ENCODE peak calls at places on chromosome 17, in five cellular contexts. One of them, this sample, is unnamed.

GRCh38 chr17:61455754-61456681 is 3.8 kb downstream of the TBX4 start:
- DNase-seq in mucosa of descending colon: no peak
- DNase-seq in OCI-LY7: no peak
- DNase-seq in HFFc6: no peak
- DNase-seq in cardiac muscle cell: no peak
- DNase-seq in this sample: no peak

GRCh38 chr17:12637015-12637414 is 28.7 kb upstream of the MYOCD start:
- DNase-seq in mucosa of descending colon: no peak
- DNase-seq in OCI-LY7: no peak
- DNase-seq in HFFc6: peak; percentile 93
- DNase-seq in cardiac muscle cell: peak; percentile 35
- DNase-seq in this sample: peak; percentile 38

GRCh38 chr17:4545217-4545951 is 9.8 kb downstream of the MYBBP1A start:
- DNase-seq in mucosa of descending colon: no peak
- DNase-seq in OCI-LY7: no peak
- DNase-seq in HFFc6: no peak
- DNase-seq in cardiac muscle cell: no peak
- DNase-seq in this sample: no peak

GRCh38 chr17:72494576-72494975 is 373.8 kb downstream of the SOX9 start:
- DNase-seq in mucosa of descending colon: no peak
- DNase-seq in OCI-LY7: no peak
- DNase-seq in HFFc6: no peak
- DNase-seq in cardiac muscle cell: no peak
- DNase-seq in this sample: no peak

GRCh38 chr17:42672038-42672437 is 4.8 kb downstream of the PLEKHH3 start:
- DNase-seq in mucosa of descending colon: no peak
- DNase-seq in OCI-LY7: no peak
- DNase-seq in HFFc6: no peak
- DNase-seq in cardiac muscle cell: no peak
- DNase-seq in this sample: peak; percentile 55

GRCh38 chr17:81579821-81580321 is 27.7 kb upstream of the FAAP100 start:
- DNase-seq in mucosa of descending colon: no peak
- DNase-seq in OCI-LY7: no peak
- DNase-seq in HFFc6: peak; percentile 85
- DNase-seq in cardiac muscle cell: no peak
- DNase-seq in this sample: no peak

GRCh38 chr17:32490101-32490482 is 3.3 kb downstream of the CDK5R1 start:
- DNase-seq in mucosa of descending colon: no peak
- DNase-seq in OCI-LY7: no peak
- DNase-seq in HFFc6: no peak
- DNase-seq in cardiac muscle cell: no peak
- DNase-seq in this sample: no peak

GRCh38 chr17:61487668-61488595 is 35.7 kb downstream of the TBX4 start:
- DNase-seq in mucosa of descending colon: no peak
- DNase-seq in OCI-LY7: no peak
- DNase-seq in HFFc6: no peak
- DNase-seq in cardiac muscle cell: peak; percentile 41
- DNase-seq in this sample: no peak

GRCh38 chr17:80477647-80478478 is 1.5 kb upstream of the NPTX1 start:
- DNase-seq in mucosa of descending colon: peak; percentile 17
- DNase-seq in OCI-LY7: no peak
- DNase-seq in HFFc6: no peak
- DNase-seq in cardiac muscle cell: peak; percentile 78
- DNase-seq in this sample: no peak

GRCh38 chr17:31678431-31678830 is 180.6 kb downstream of the COPRS start:
- DNase-seq in mucosa of descending colon: no peak
- DNase-seq in OCI-LY7: no peak
- DNase-seq in HFFc6: peak; percentile 28
- DNase-seq in cardiac muscle cell: no peak
- DNase-seq in this sample: peak; percentile 56

GRCh38 chr17:15431201-15431600 is 36.2 kb downstream of the CDRT4 start:
- DNase-seq in mucosa of descending colon: peak; percentile 41
- DNase-seq in OCI-LY7: no peak
- DNase-seq in HFFc6: peak; percentile 27
- DNase-seq in cardiac muscle cell: no peak
- DNase-seq in this sample: no peak

GRCh38 chr17:15260376-15261062 is 4.6 kb downstream of the PMP22 start:
- DNase-seq in mucosa of descending colon: peak; percentile 86
- DNase-seq in OCI-LY7: no peak
- DNase-seq in HFFc6: peak; percentile 81
- DNase-seq in cardiac muscle cell: peak; percentile 89
- DNase-seq in this sample: peak; percentile 92

GRCh38 chr17:78300962-78301820 is 58.7 kb downstream of the SOCS3 start:
- DNase-seq in mucosa of descending colon: no peak
- DNase-seq in OCI-LY7: no peak
- DNase-seq in HFFc6: no peak
- DNase-seq in cardiac muscle cell: no peak
- DNase-seq in this sample: no peak

GRCh38 chr17:57669671-57670529 is 75.2 kb downstream of the CCDC182 start:
- DNase-seq in mucosa of descending colon: no peak
- DNase-seq in OCI-LY7: no peak
- DNase-seq in HFFc6: no peak
- DNase-seq in cardiac muscle cell: no peak
- DNase-seq in this sample: peak; percentile 8

GRCh38 chr17:67138392-67138791 is 94.0 kb downstream of the CACNG1 start:
- DNase-seq in mucosa of descending colon: no peak
- DNase-seq in OCI-LY7: no peak
- DNase-seq in HFFc6: no peak
- DNase-seq in cardiac muscle cell: no peak
- DNase-seq in this sample: no peak

GRCh38 chr17:79413591-79413990 is 197.3 kb downstream of the RBFOX3 start:
- DNase-seq in mucosa of descending colon: no peak
- DNase-seq in OCI-LY7: no peak
- DNase-seq in HFFc6: no peak
- DNase-seq in cardiac muscle cell: no peak
- DNase-seq in this sample: no peak

GRCh38 chr17:6233339-6233738 is 163.2 kb downstream of the WSCD1 start:
- DNase-seq in mucosa of descending colon: no peak
- DNase-seq in OCI-LY7: no peak
- DNase-seq in HFFc6: no peak
- DNase-seq in cardiac muscle cell: no peak
- DNase-seq in this sample: no peak

GRCh38 chr17:1648582-1649115 is 1.0 kb downstream of the RILP start:
- DNase-seq in mucosa of descending colon: peak; percentile 96
- DNase-seq in OCI-LY7: peak; percentile 96
- DNase-seq in HFFc6: peak; percentile 92
- DNase-seq in cardiac muscle cell: peak; percentile 95
- DNase-seq in this sample: peak; percentile 86

GRCh38 chr17:3960764-3961163 is 3.5 kb downstream of the ATP2A3 start:
- DNase-seq in mucosa of descending colon: peak; percentile 58
- DNase-seq in OCI-LY7: no peak
- DNase-seq in HFFc6: no peak
- DNase-seq in cardiac muscle cell: peak; percentile 43
- DNase-seq in this sample: no peak

GRCh38 chr17:48432820-48433775 is 3.1 kb upstream of the SKAP1 start:
- DNase-seq in mucosa of descending colon: no peak
- DNase-seq in OCI-LY7: no peak
- DNase-seq in HFFc6: no peak
- DNase-seq in cardiac muscle cell: no peak
- DNase-seq in this sample: no peak

GRCh38 chr17:51373489-51374194 is 113.3 kb downstream of the UTP18 start:
- DNase-seq in mucosa of descending colon: no peak
- DNase-seq in OCI-LY7: no peak
- DNase-seq in HFFc6: no peak
- DNase-seq in cardiac muscle cell: no peak
- DNase-seq in this sample: no peak

GRCh38 chr17:51374220-51374619 is 113.9 kb downstream of the UTP18 start:
- DNase-seq in mucosa of descending colon: no peak
- DNase-seq in OCI-LY7: no peak
- DNase-seq in HFFc6: no peak
- DNase-seq in cardiac muscle cell: no peak
- DNase-seq in this sample: no peak

GRCh38 chr17:51372345-51373004 is 112.1 kb downstream of the UTP18 start:
- DNase-seq in mucosa of descending colon: peak; percentile 15
- DNase-seq in OCI-LY7: peak; percentile 94
- DNase-seq in HFFc6: peak; percentile 63
- DNase-seq in cardiac muscle cell: no peak
- DNase-seq in this sample: peak; percentile 71

GRCh38 chr17:51366866-51367265 is 106.5 kb downstream of the UTP18 start:
- DNase-seq in mucosa of descending colon: no peak
- DNase-seq in OCI-LY7: no peak
- DNase-seq in HFFc6: no peak
- DNase-seq in cardiac muscle cell: no peak
- DNase-seq in this sample: no peak

DNA sequence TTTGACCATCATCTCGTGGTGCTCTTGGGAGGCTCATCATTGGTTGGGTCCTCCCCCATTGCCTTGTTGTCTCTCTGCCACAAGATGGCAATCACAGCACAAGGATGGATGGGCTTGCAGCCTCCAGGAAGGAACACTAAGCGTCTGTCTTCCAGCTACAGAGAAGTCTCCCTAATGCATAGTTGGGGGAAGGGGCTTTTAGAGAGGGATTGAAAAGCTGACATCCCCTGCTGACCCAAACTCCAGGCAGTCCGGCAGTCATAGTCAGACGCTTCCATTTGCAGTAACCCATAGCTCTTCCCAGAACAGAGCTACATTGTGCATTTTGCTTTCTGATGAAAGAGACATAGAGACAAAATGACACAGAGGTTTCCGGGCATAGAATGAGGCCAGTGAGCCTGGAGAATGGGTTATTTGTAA is 111.4 kb downstream of the UTP18 start:
- DNase-seq in mucosa of descending colon: peak; percentile 14
- DNase-seq in OCI-LY7: peak; percentile 77
- DNase-seq in HFFc6: peak; percentile 62
- DNase-seq in cardiac muscle cell: peak; percentile 45
- DNase-seq in this sample: no peak
- TF ChIP-seq CTCF in mucosa of descending colon: no peak
- TF ChIP-seq CTCF in OCI-LY7: peak; percentile 85
- TF ChIP-seq CTCF in HFFc6: peak; percentile 77
- TF ChIP-seq CTCF in cardiac muscle cell: peak; percentile 66
- TF ChIP-seq CTCF in this sample: peak; percentile 22

DNA sequence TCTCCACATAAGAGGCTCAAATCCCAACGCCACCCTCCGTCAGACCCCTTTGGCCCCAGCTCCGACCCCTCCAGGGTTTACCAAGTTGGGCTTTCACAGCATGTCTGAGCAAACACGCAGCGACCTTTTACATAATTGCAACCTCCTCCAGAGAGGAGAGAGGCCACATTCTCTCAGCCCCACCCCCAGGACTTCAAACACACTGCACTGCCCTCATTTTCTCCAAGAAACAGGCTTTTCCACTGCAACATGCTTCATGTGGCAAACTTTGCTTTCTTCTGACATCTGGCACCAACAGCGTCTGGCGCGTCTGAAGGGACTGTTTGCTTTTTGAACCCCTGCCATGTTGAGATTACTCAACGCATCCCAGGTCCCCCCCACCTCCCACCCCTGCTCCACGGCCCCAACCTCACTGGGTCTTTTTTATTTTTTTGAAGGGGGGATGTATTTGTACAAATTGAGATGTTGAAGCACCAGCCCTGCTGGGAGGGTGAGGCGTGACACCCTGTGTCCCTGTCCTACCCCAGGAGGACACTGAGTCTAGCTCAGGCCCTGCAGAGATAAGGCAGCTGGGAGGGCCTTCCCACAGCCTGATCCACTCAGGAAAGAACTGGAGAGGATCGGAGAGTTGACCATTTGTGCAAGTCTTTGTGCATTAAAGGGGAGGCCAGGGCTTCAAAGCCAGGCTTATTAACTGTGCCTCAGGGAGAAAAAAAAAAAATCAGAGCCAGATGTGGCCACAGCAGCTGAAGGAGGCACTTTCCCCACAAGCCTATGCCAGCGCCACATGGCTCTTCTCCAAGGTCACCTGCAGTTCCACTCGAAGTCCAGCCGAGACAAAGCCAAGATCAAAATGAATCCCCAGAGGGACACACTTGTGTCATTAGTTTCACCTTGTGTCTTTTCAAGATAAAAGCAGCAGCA is 29.7 kb downstream of the AXIN2 start:
- DNase-seq in mucosa of descending colon: peak; percentile 60
- DNase-seq in OCI-LY7: no peak
- DNase-seq in HFFc6: no peak
- DNase-seq in cardiac muscle cell: peak; percentile 51
- DNase-seq in this sample: no peak
- TF ChIP-seq CTCF in mucosa of descending colon: no peak
- TF ChIP-seq CTCF in OCI-LY7: no peak
- TF ChIP-seq CTCF in HFFc6: peak; percentile 54
- TF ChIP-seq CTCF in cardiac muscle cell: peak; percentile 42
- TF ChIP-seq CTCF in this sample: peak; percentile 32

DNA sequence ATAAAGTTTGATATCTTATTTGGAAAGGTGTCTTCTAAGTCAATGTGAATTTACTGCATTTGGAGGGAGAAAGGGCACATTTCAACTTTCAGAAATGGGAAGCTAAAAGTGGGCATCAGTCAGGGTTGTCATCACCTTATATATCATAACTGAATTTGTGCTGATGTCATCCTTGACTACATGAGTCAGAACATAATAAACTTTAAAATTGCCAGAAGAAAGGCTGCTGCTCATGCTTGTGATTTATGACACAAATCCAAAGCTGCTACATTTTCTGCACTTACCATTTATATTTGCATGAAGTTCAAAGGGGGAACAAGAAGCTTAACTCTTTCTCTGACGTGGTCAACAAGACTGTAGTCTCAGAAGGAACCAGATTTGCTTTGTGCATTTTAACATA is 196.6 kb downstream of the UTP18 start:
- DNase-seq in mucosa of descending colon: no peak
- DNase-seq in OCI-LY7: no peak
- DNase-seq in HFFc6: no peak
- DNase-seq in cardiac muscle cell: no peak
- DNase-seq in this sample: no peak
- TF ChIP-seq CTCF in mucosa of descending colon: no peak
- TF ChIP-seq CTCF in OCI-LY7: no peak
- TF ChIP-seq CTCF in HFFc6: no peak
- TF ChIP-seq CTCF in cardiac muscle cell: no peak
- TF ChIP-seq CTCF in this sample: no peak

DNA sequence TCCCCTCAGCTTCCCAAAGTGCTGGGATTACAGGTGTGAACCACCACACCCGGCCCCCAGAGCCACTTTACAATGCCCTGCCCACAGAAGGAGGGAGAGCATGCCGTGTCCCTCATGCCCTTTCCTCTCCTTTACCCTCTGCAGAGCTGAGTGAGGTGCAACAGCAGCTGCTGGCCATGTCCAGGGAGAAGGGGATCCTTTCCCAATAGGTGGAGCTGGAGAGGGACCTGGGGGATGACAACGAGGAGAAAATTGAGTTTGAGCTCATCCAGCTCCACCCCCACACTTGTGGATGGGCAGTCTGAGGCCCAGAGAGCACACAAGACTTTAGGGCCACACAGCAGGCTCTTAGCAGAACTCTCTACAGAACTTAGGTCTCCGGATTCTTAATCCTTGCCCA is 7.9 kb upstream of the GSDMA start:
- DNase-seq in mucosa of descending colon: no peak
- DNase-seq in OCI-LY7: no peak
- DNase-seq in HFFc6: no peak
- DNase-seq in cardiac muscle cell: no peak
- DNase-seq in this sample: no peak
- TF ChIP-seq CTCF in mucosa of descending colon: no peak
- TF ChIP-seq CTCF in OCI-LY7: no peak
- TF ChIP-seq CTCF in HFFc6: peak; percentile 16
- TF ChIP-seq CTCF in cardiac muscle cell: no peak
- TF ChIP-seq CTCF in this sample: no peak

GRCh38 chr17:38761612-38762011 is 9.1 kb downstream of the PSMB3 start:
- DNase-seq in mucosa of descending colon: peak; percentile 27
- DNase-seq in OCI-LY7: peak; percentile 55
- DNase-seq in HFFc6: peak; percentile 35
- DNase-seq in cardiac muscle cell: peak; percentile 35
- DNase-seq in this sample: no peak
- TF ChIP-seq CTCF in mucosa of descending colon: no peak
- TF ChIP-seq CTCF in OCI-LY7: peak; percentile 75
- TF ChIP-seq CTCF in HFFc6: peak; percentile 71
- TF ChIP-seq CTCF in cardiac muscle cell: peak; percentile 36
- TF ChIP-seq CTCF in this sample: no peak

This sample was measured in ascending aorta.